ENCODE peak calls at places on chromosomes 16 and 17, in eight cellular contexts. A is PC-9; D is activated CD8-positive, alpha-beta T cell treated with anti-CD3 and anti-CD28 coated beads for 36 hours; I is ELF-1; C is CD8-positive, alpha-beta T cell; W is stimulated activated CD4-positive, alpha-beta T cell treated with anti-CD3 and anti-CD28 coated beads, Interleukin-15, amount 100 ng/mL, for 24 hours; Y is BE2C; L is activated naive CD4-positive, alpha-beta T cell. T is an unnamed sample.

GRCh38 chr17:4057731-4058130 is 85.1 kb downstream of the ZZEF1 start:
- DNase-seq in A (no peak), D (no peak), I (no peak), C (no peak), W (no peak), Y (no peak), L (no peak), T (no peak)

GRCh38 chr17:82913304-82914043 is 73.7 kb upstream of the ZNF750 start:
- DNase-seq in A (peak), D (no peak), I (peak), C (no peak), W (no peak), Y (peak), L (no peak), T (no peak)

GRCh38 chr17:77160877-77161530 is 20.2 kb downstream of the SEC14L1 start:
- DNase-seq in A (no peak), D (no peak), I (no peak), C (no peak), W (no peak), Y (no peak), L (no peak), T (no peak)

GRCh38 chr17:41792835-41793748 is 6.6 kb upstream of the JUP start:
- DNase-seq in A (peak), D (peak), I (peak), C (no peak), W (no peak), Y (peak), L (no peak), T (no peak)

GRCh38 chr16:79269211-79269863 is 331.2 kb downstream of the MAF start:
- DNase-seq in A (no peak), D (peak), I (no peak), C (no peak), W (peak), Y (no peak), L (no peak), T (no peak)

GRCh38 chr17:34980681-34981537 is 597 bp downstream of the LIG3 start:
- DNase-seq in A (peak), D (peak), I (peak), C (peak), W (peak), Y (peak), L (peak), T (no peak)

GRCh38 chr16:67000384-67001158 is 12.2 kb downstream of the CES4A start:
- DNase-seq in A (peak), D (peak), I (peak), C (peak), W (peak), Y (peak), L (peak), T (no peak)

GRCh38 chr16:56603589-56603988 is 4.8 kb upstream of the MT2A start:
- DNase-seq in A (no peak), D (no peak), I (peak), C (no peak), W (peak), Y (peak), L (no peak), T (no peak)

GRCh38 chr16:19680972-19681371 is 37.1 kb downstream of the KNOP1 start:
- DNase-seq in A (peak), D (no peak), I (no peak), C (no peak), W (no peak), Y (no peak), L (no peak), T (no peak)

GRCh38 chr16:29907973-29908372 is 7.7 kb downstream of the ASPHD1 start:
- DNase-seq in A (no peak), D (no peak), I (no peak), C (no peak), W (no peak), Y (no peak), L (no peak), T (no peak)

GRCh38 chr16:49158029-49158642 is 123.5 kb downstream of the CBLN1 start:
- DNase-seq in A (peak), D (peak), I (peak), C (no peak), W (no peak), Y (no peak), L (no peak), T (peak)

GRCh38 chr16:29663020-29663828 is at the start of gene SPN:
- DNase-seq in A (no peak), D (peak), I (no peak), C (no peak), W (peak), Y (no peak), L (peak), T (no peak)

GRCh38 chr16:72241930-72242329 is 70.0 kb upstream of the PMFBP1 start:
- DNase-seq in A (peak), D (peak), I (peak), C (no peak), W (peak), Y (peak), L (no peak), T (peak)

GRCh38 chr17:37506678-37507077 is 17.0 kb downstream of the DUSP14 start:
- DNase-seq in A (peak), D (peak), I (peak), C (no peak), W (peak), Y (peak), L (no peak), T (no peak)

GRCh38 chr16:50515218-50515617 is 33.0 kb upstream of the NKD1 start:
- DNase-seq in A (no peak), D (no peak), I (no peak), C (no peak), W (no peak), Y (no peak), L (no peak), T (no peak)

GRCh38 chr16:27401768-27402568 is at the start of gene IL21R:
- DNase-seq in A (peak), D (peak), I (peak), C (peak), W (peak), Y (no peak), L (peak), T (no peak)

GRCh38 chr17:880074-880870 is 98.1 kb downstream of the MRM3 start:
- DNase-seq in A (peak), D (no peak), I (peak), C (no peak), W (no peak), Y (no peak), L (no peak), T (no peak)

GRCh38 chr16:88748364-88748763 is 36.7 kb downstream of the PIEZO1 start:
- DNase-seq in A (no peak), D (no peak), I (no peak), C (no peak), W (no peak), Y (no peak), L (no peak), T (no peak)

GRCh38 chr17:40316571-40317344 is 7.8 kb downstream of the RARA start:
- DNase-seq in A (peak), D (peak), I (peak), C (no peak), W (no peak), Y (peak), L (no peak), T (no peak)

GRCh38 chr16:53999841-54000240 is 286.7 kb downstream of the IRX3 start:
- DNase-seq in A (no peak), D (no peak), I (no peak), C (no peak), W (no peak), Y (no peak), L (no peak), T (no peak)

GRCh38 chr17:28711723-28712036 is at the start of gene PROCA1:
- DNase-seq in A (no peak), D (peak), I (no peak), C (no peak), W (no peak), Y (no peak), L (peak), T (no peak)

GRCh38 chr17:4366312-4367063 is at the start of gene UBE2G1:
- DNase-seq in A (peak), D (peak), I (peak), C (peak), W (peak), Y (peak), L (peak), T (peak)

GRCh38 chr16:17303101-17303500 is 167.7 kb downstream of the XYLT1 start:
- DNase-seq in A (no peak), D (no peak), I (no peak), C (no peak), W (no peak), Y (no peak), L (no peak), T (no peak)

GRCh38 chr17:68198931-68199836 is 48.7 kb upstream of the AMZ2 start:
- DNase-seq in A (no peak), D (peak), I (peak), C (no peak), W (peak), Y (no peak), L (peak), T (no peak)

GRCh38 chr16:52497067-52497816 is 49.7 kb downstream of the TOX3 start:
- DNase-seq in A (no peak), D (no peak), I (no peak), C (no peak), W (no peak), Y (peak), L (no peak), T (peak)

GRCh38 chr17:81907219-81908145 is 3.7 kb downstream of the PCYT2 start:
- DNase-seq in A (no peak), D (no peak), I (no peak), C (no peak), W (no peak), Y (no peak), L (no peak), T (no peak)

GRCh38 chr17:18910881-18911280 is 41.1 kb upstream of the SLC5A10 start:
- DNase-seq in A (no peak), D (no peak), I (peak), C (no peak), W (no peak), Y (peak), L (no peak), T (no peak)

GRCh38 chr16:72211085-72211484 is 39.1 kb upstream of the PMFBP1 start:
- DNase-seq in A (no peak), D (no peak), I (no peak), C (no peak), W (no peak), Y (peak), L (no peak), T (no peak)

GRCh38 chr17:75764711-75765421 is at the start of gene GALK1:
- DNase-seq in A (peak), D (peak), I (peak), C (peak), W (peak), Y (peak), L (peak), T (no peak)

GRCh38 chr17:45261577-45262515 is at the start of gene SPATA32:
- DNase-seq in A (no peak), D (peak), I (peak), C (peak), W (peak), Y (peak), L (peak), T (no peak)

GRCh38 chr17:75740631-75741077 is 19.4 kb downstream of the ITGB4 start:
- DNase-seq in A (no peak), D (no peak), I (no peak), C (no peak), W (no peak), Y (no peak), L (no peak), T (no peak)

GRCh38 chr17:52235416-52235960 is 77.0 kb upstream of the CA10 start:
- DNase-seq in A (no peak), D (no peak), I (no peak), C (no peak), W (no peak), Y (peak), L (no peak), T (no peak)

GRCh38 chr17:30021708-30022317 is 80.4 kb downstream of the EFCAB5 start:
- DNase-seq in A (peak), D (peak), I (no peak), C (peak), W (peak), Y (peak), L (no peak), T (no peak)

GRCh38 chr16:81831722-81832126 is 52.6 kb downstream of the PLCG2 start:
- DNase-seq in A (no peak), D (peak), I (no peak), C (peak), W (peak), Y (no peak), L (no peak), T (no peak)

GRCh38 chr16:48576927-48577326 is 33.1 kb downstream of the N4BP1 start:
- DNase-seq in A (peak), D (peak), I (no peak), C (no peak), W (peak), Y (no peak), L (no peak), T (no peak)

T was measured in LNCaP clone FGC.